ENCODE peak calls at places on chromosome 17, in nine cellular contexts. S is breast epithelium, F is fibroblast of lung, H is mammary epithelial cell, R is fibroblast of villous mesenchyme, X is H1, Y is endothelial cell, I is glutamatergic neuron, G is pancreas. E is an unnamed sample.

GRCh38 chr17:73827627-73828241 is 183.5 kb upstream of the SDK2 start:
- DNase-seq in R (peak), G (no peak), X (peak), F (no peak), S (no peak), H (no peak), I (peak), Y (no peak), E (no peak)

GRCh38 chr17:15886221-15886620 is 58.7 kb upstream of the ADORA2B start:
- DNase-seq in R (no peak), I (no peak), S (no peak), H (peak), F (no peak), Y (no peak), X (no peak), G (no peak), E (no peak)

GRCh38 chr17:49209061-49209571 is 1.3 kb downstream of the GNGT2 start:
- DNase-seq in R (no peak), Y (no peak), X (no peak), G (no peak), F (no peak), I (no peak), H (peak), S (no peak), E (no peak)

GRCh38 chr17:74116087-74116717 is 87.3 kb upstream of the RPL38 start:
- DNase-seq in Y (no peak), G (no peak), F (peak), X (no peak), S (no peak), I (no peak), R (no peak), H (peak), E (peak)

GRCh38 chr17:58336456-58337094 is 8.0 kb upstream of the TSPOAP1 start:
- DNase-seq in R (peak), Y (no peak), S (no peak), X (no peak), I (no peak), F (peak), G (no peak), H (no peak), E (no peak)

GRCh38 chr17:36858119-36859002 is 78.9 kb upstream of the LHX1 start:
- DNase-seq in F (no peak), H (peak), X (no peak), R (no peak), G (no peak), Y (no peak), I (no peak), S (no peak), E (peak)

GRCh38 chr17:29148257-29148789 is 31.9 kb downstream of the MYO18A start:
- DNase-seq in G (no peak), Y (no peak), X (no peak), I (no peak), S (no peak), H (no peak), R (no peak), F (no peak), E (no peak)

GRCh38 chr17:74271281-74271680 is 2.8 kb upstream of the DNAI2 start:
- DNase-seq in S (no peak), Y (no peak), I (no peak), R (no peak), X (no peak), F (no peak), G (no peak), H (no peak), E (no peak)

GRCh38 chr17:7280519-7281073 is 922 bp upstream of the SLC2A4 start:
- DNase-seq in X (peak), G (peak), I (peak), H (peak), R (peak), F (peak), Y (peak), S (peak), E (peak)

GRCh38 chr17:4230142-4230541 is 33.6 kb downstream of the ANKFY1 start:
- DNase-seq in S (peak), Y (no peak), X (no peak), I (no peak), F (peak), H (peak), G (no peak), R (peak), E (no peak)

GRCh38 chr17:44916059-44916780 is 920 bp upstream of the GFAP start:
- DNase-seq in F (no peak), G (no peak), X (no peak), S (no peak), I (no peak), R (no peak), H (no peak), Y (no peak), E (no peak)

GRCh38 chr17:74775409-74776043 is 619 bp downstream of the NAT9 start:
- DNase-seq in S (no peak), H (no peak), G (no peak), I (no peak), Y (no peak), R (no peak), F (no peak), X (no peak), E (no peak)

GRCh38 chr17:79920751-79921410 is 81.6 kb upstream of the CBX4 start:
- DNase-seq in X (no peak), S (no peak), I (no peak), G (no peak), H (no peak), Y (no peak), F (no peak), R (no peak), E (no peak)

GRCh38 chr17:55323518-55324295 is 58.9 kb downstream of the HLF start:
- DNase-seq in S (no peak), G (no peak), R (no peak), F (no peak), H (no peak), Y (no peak), X (no peak), I (no peak), E (no peak)

GRCh38 chr17:55326030-55326429 is 61.3 kb downstream of the HLF start:
- DNase-seq in S (no peak), H (no peak), F (no peak), R (no peak), X (no peak), I (no peak), G (no peak), Y (no peak), E (no peak)

GRCh38 chr17:55322451-55322985 is 57.8 kb downstream of the HLF start:
- DNase-seq in I (no peak), X (no peak), G (no peak), H (no peak), R (peak), S (no peak), F (no peak), Y (no peak), E (no peak)

GRCh38 chr17:55325405-55325804 is 60.6 kb downstream of the HLF start:
- DNase-seq in I (no peak), X (no peak), H (no peak), F (no peak), S (no peak), G (no peak), Y (no peak), R (no peak), E (no peak)

GRCh38 chr17:55324296-55324978 is 59.7 kb downstream of the HLF start:
- DNase-seq in R (no peak), H (no peak), Y (no peak), I (no peak), F (no peak), X (no peak), G (no peak), S (no peak), E (no peak)
- TF ChIP-seq CTCF in R (no peak), H (no peak), Y (no peak), I (no peak), F (no peak), X (no peak), G (no peak), S (no peak), E (no peak)

DNA sequence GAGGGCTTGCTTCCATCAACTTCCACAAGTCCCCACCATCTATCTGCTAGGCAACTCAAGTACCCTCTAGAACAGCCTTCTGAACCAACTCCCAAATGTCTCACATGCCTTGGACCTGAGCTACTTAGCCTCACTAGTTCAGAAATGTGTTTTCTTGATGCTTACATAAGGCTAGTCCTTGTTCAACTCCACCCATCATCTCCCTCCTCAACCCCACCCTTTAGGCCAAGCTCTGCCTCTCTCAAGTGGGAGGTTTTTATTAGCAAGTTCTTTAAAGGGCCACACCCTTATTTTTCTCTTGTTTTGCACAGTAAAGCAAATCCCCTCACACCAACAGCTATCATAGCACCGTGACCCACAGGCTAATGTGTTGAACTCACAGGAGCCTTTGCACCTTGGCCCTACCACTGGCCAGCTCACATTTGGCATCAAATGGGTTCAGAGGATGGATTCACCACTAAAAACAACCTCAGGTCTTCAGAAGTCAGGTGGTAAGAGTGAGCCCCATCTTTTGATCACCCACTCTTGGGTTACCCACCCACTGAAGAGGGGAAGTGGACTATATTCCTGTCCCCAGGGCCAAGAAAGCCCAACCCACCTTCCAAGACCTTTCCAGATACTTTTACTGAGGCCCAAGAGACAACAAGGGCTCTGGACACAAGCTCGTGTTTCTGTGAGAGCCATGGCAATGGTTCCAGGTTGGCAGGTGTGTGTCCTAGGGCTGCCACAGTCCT is 12.2 kb downstream of the PIK3R5 start:
- DNase-seq in S (no peak), F (no peak), R (no peak), G (no peak), I (no peak), H (no peak), Y (no peak), X (no peak), E (no peak)
- TF ChIP-seq CTCF in S (no peak), F (no peak), R (no peak), G (no peak), I (no peak), H (no peak), Y (no peak), X (no peak), E (no peak)

GRCh38 chr17:18105595-18105994 is 3.0 kb upstream of the MYO15A start:
- DNase-seq in X (no peak), F (no peak), Y (no peak), S (no peak), R (no peak), H (no peak), G (no peak), I (no peak), E (no peak)
- TF ChIP-seq CTCF in X (no peak), F (no peak), Y (no peak), S (no peak), R (no peak), H (no peak), G (no peak), I (no peak), E (no peak)

DNA sequence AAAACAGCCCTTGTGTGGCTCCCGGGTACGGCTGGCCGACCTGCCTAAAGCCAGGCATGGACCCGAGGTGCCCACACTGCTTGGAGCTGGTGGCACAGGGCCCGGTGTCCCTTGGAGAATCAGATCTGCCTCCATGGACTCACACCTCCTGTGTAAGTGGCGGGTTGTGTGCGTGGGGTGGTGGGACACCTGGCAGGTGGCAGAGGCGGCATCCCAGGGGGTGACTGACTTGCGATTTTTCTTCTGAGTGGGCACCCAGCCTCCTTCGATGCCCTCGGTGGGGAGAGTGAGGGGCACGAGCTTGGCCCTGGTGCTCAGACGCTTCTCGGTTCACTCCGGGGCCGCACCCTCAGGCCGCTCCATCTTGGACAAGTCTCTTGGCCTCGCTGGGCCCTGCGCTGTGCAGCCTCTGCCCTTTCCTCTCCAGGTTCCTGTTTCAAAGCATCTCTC is 35.8 kb downstream of the METRNL start:
- DNase-seq in F (no peak), S (no peak), G (no peak), I (no peak), X (no peak), R (no peak), H (no peak), Y (no peak), E (no peak)
- TF ChIP-seq CTCF in F (no peak), S (no peak), G (no peak), I (no peak), X (no peak), R (no peak), H (no peak), Y (no peak), E (no peak)

GRCh38 chr17:46783031-46783593 is 35.4 kb downstream of the WNT3 start:
- DNase-seq in F (no peak), I (no peak), S (no peak), X (no peak), Y (no peak), H (no peak), R (no peak), G (no peak), E (peak)

GRCh38 chr17:46777943-46778915 is 40.3 kb downstream of the WNT3 start:
- DNase-seq in G (no peak), F (no peak), H (no peak), Y (no peak), X (no peak), S (no peak), I (no peak), R (no peak), E (no peak)

GRCh38 chr17:46780003-46780373 is 38.5 kb downstream of the WNT3 start:
- DNase-seq in Y (no peak), R (no peak), S (no peak), H (no peak), F (no peak), X (no peak), I (no peak), G (no peak), E (no peak)

GRCh38 chr17:46785696-46786095 is 32.8 kb downstream of the WNT3 start:
- DNase-seq in H (no peak), R (no peak), X (no peak), S (no peak), F (no peak), Y (no peak), I (no peak), G (no peak), E (no peak)

GRCh38 chr17:46782250-46782953 is 36.1 kb downstream of the WNT3 start:
- DNase-seq in S (no peak), Y (peak), H (peak), I (no peak), X (no peak), F (no peak), G (no peak), R (peak), E (peak)
- TF ChIP-seq CTCF in S (no peak), Y (peak), H (peak), I (no peak), X (peak), F (peak), G (peak), R (peak), E (peak)

GRCh38 chr17:62179525-62180161 is 114.6 kb upstream of the MED13 start:
- DNase-seq in S (no peak), F (peak), G (no peak), I (no peak), Y (no peak), H (peak), R (peak), X (no peak), E (peak)
- TF ChIP-seq CTCF in S (no peak), F (no peak), G (no peak), I (no peak), Y (no peak), H (peak), R (no peak), X (no peak), E (no peak)

GRCh38 chr17:77914440-77915254 is 43.9 kb upstream of the TNRC6C start:
- DNase-seq in S (peak), R (no peak), F (peak), I (no peak), H (no peak), Y (no peak), X (no peak), G (no peak), E (no peak)
- TF ChIP-seq CTCF in S (no peak), R (no peak), F (no peak), I (no peak), H (peak), Y (no peak), X (peak), G (no peak), E (no peak)

GRCh38 chr17:50541916-50542688 is 4.9 kb upstream of the SPATA20 start:
- DNase-seq in H (peak), R (peak), X (no peak), F (peak), S (peak), I (peak), Y (peak), G (peak), E (peak)
- TF ChIP-seq CTCF in H (peak), R (peak), X (no peak), F (peak), S (no peak), I (no peak), Y (no peak), G (no peak), E (peak)

GRCh38 chr17:6213859-6214258 is 143.7 kb downstream of the WSCD1 start:
- DNase-seq in Y (no peak), S (no peak), R (no peak), X (no peak), F (no peak), H (no peak), I (no peak), G (no peak), E (no peak)
- TF ChIP-seq CTCF in Y (no peak), S (no peak), R (no peak), X (no peak), F (no peak), H (no peak), I (no peak), G (no peak), E (no peak)